ENCODE peak calls at places on chromosomes 12 and 14, in nine cellular contexts. G is cerebellar cortex, O is HCT116, Q is hypothalamus, L is HuH-7.5, K is activated B cell treated with CpG ODN at 0.5 μM for 24 hours, X is ureter, Z is NCI-H1105 treated with DMSO at 0.1 percent for 48 hours, W is foreskin fibroblast. F is an unnamed sample.

GRCh38 chr14:102991376-102991775 is 66.0 kb downstream of the CDC42BPB start:
- DNase-seq in Z (no peak), Q (no peak), W (peak), O (no peak), G (no peak), K (no peak), X (no peak), L (no peak), F (no peak)

GRCh38 chr12:105278043-105278697 is 42.2 kb upstream of the APPL2 start:
- DNase-seq in K (no peak), G (no peak), X (no peak), Q (no peak), L (no peak), W (peak), Z (no peak), O (no peak), F (no peak)

GRCh38 chr12:47085815-47086252 is 6.1 kb upstream of the AMIGO2 start:
- DNase-seq in L (no peak), K (no peak), G (peak), O (no peak), Q (no peak), Z (peak), X (no peak), W (peak), F (no peak)

GRCh38 chr14:64779472-64779871 is 75.2 kb downstream of the PLEKHG3 start:
- DNase-seq in W (no peak), K (no peak), Q (no peak), X (no peak), L (no peak), O (no peak), G (peak), Z (no peak), F (no peak)

GRCh38 chr14:35140718-35141581 is 18.6 kb downstream of the PRORP start:
- DNase-seq in X (no peak), K (no peak), L (no peak), G (peak), W (peak), O (no peak), Z (peak), Q (no peak), F (no peak)

GRCh38 chr12:13222076-13222475 is 25.6 kb downstream of the EMP1 start:
- DNase-seq in Z (no peak), L (no peak), O (no peak), G (peak), K (no peak), W (peak), Q (no peak), X (no peak), F (no peak)

GRCh38 chr12:105079011-105079570 is 5.2 kb downstream of the ALDH1L2 start:
- DNase-seq in G (no peak), Q (no peak), O (no peak), W (no peak), L (no peak), K (no peak), Z (no peak), X (no peak), F (no peak)

GRCh38 chr14:104239866-104240301 is 101.5 kb downstream of the KIF26A start:
- DNase-seq in L (no peak), Q (no peak), W (no peak), O (no peak), Z (no peak), G (no peak), K (peak), X (peak), F (no peak)

GRCh38 chr14:71952381-71953363 is 20.4 kb downstream of the RGS6 start:
- DNase-seq in Q (no peak), O (no peak), X (no peak), G (no peak), K (no peak), L (no peak), W (no peak), Z (no peak), F (no peak)

GRCh38 chr14:61544448-61545202 is 150.7 kb upstream of the HIF1A start:
- DNase-seq in X (no peak), G (no peak), K (no peak), O (no peak), Z (no peak), Q (no peak), W (peak), L (no peak), F (no peak)

GRCh38 chr14:44962573-44963528 is 861 bp downstream of the TOGARAM1 start:
- DNase-seq in Q (no peak), G (peak), L (no peak), X (peak), Z (no peak), O (no peak), K (no peak), W (peak), F (peak)

GRCh38 chr12:6377667-6377994 is 2.3 kb upstream of the SCNN1A start:
- DNase-seq in Q (no peak), O (no peak), W (peak), K (no peak), G (no peak), L (no peak), X (no peak), Z (no peak), F (peak)

GRCh38 chr14:105894125-105894977 is 368.0 kb downstream of the TMEM121 start:
- DNase-seq in G (no peak), X (no peak), O (no peak), K (no peak), Z (no peak), Q (no peak), L (no peak), W (no peak), F (no peak)

GRCh38 chr12:27822076-27822712 is 42.2 kb upstream of the MANSC4 start:
- DNase-seq in O (peak), W (peak), Z (no peak), L (no peak), Q (no peak), G (no peak), X (no peak), K (no peak), F (no peak)

GRCh38 chr14:105738638-105739037 is 212.3 kb downstream of the TMEM121 start:
- DNase-seq in O (no peak), G (no peak), X (peak), Q (no peak), K (no peak), W (no peak), L (no peak), Z (no peak), F (no peak)

F was measured in pancreas.